ENCODE peak calls at places on chromosomes 13 and 19, in six cellular contexts. One of them, this sample, is unnamed.

GRCh38 chr13:33494596-33495214 is 209.2 kb upstream of the STARD13 start:
- DNase-seq in T-helper 9 cell: no peak
- DNase-seq in nephron progenitor cell: no peak
- DNase-seq in body of pancreas: peak
- DNase-seq in ovary: no peak
- DNase-seq in CD4-positive, alpha-beta T cell: no peak
- DNase-seq in this sample: no peak

GRCh38 chr19:4375620-4376228 is 24.6 kb downstream of the SH3GL1 start:
- DNase-seq in T-helper 9 cell: no peak
- DNase-seq in nephron progenitor cell: no peak
- DNase-seq in body of pancreas: peak
- DNase-seq in ovary: peak
- DNase-seq in CD4-positive, alpha-beta T cell: no peak
- DNase-seq in this sample: peak

GRCh38 chr19:13398780-13399726 is 107.2 kb downstream of the CACNA1A start:
- DNase-seq in T-helper 9 cell: no peak
- DNase-seq in nephron progenitor cell: no peak
- DNase-seq in body of pancreas: peak
- DNase-seq in ovary: no peak
- DNase-seq in CD4-positive, alpha-beta T cell: no peak
- DNase-seq in this sample: no peak

GRCh38 chr13:99150575-99151370 is 49.9 kb upstream of the UBAC2 start:
- DNase-seq in T-helper 9 cell: no peak
- DNase-seq in nephron progenitor cell: no peak
- DNase-seq in body of pancreas: no peak
- DNase-seq in ovary: no peak
- DNase-seq in CD4-positive, alpha-beta T cell: no peak
- DNase-seq in this sample: no peak

GRCh38 chr13:59374720-59375119 is 789.0 kb downstream of the DIAPH3 start:
- DNase-seq in T-helper 9 cell: no peak
- DNase-seq in nephron progenitor cell: no peak
- DNase-seq in body of pancreas: no peak
- DNase-seq in ovary: no peak
- DNase-seq in CD4-positive, alpha-beta T cell: no peak
- DNase-seq in this sample: no peak

GRCh38 chr13:28558126-28558525 is 63.2 kb upstream of the FLT1 start:
- DNase-seq in T-helper 9 cell: no peak
- DNase-seq in nephron progenitor cell: no peak
- DNase-seq in body of pancreas: no peak
- DNase-seq in ovary: no peak
- DNase-seq in CD4-positive, alpha-beta T cell: no peak
- DNase-seq in this sample: no peak

GRCh38 chr13:74886496-74886895 is 595.5 kb downstream of the TBC1D4 start:
- DNase-seq in T-helper 9 cell: no peak
- DNase-seq in nephron progenitor cell: no peak
- DNase-seq in body of pancreas: no peak
- DNase-seq in ovary: no peak
- DNase-seq in CD4-positive, alpha-beta T cell: no peak
- DNase-seq in this sample: no peak

GRCh38 chr19:14343286-14343685 is 38.0 kb upstream of the ADGRE5 start:
- DNase-seq in T-helper 9 cell: no peak
- DNase-seq in nephron progenitor cell: no peak
- DNase-seq in body of pancreas: no peak
- DNase-seq in ovary: no peak
- DNase-seq in CD4-positive, alpha-beta T cell: no peak
- DNase-seq in this sample: no peak

GRCh38 chr13:107373551-107373950 is 805.6 kb upstream of the ARGLU1 start:
- DNase-seq in T-helper 9 cell: no peak
- DNase-seq in nephron progenitor cell: no peak
- DNase-seq in body of pancreas: no peak
- DNase-seq in ovary: no peak
- DNase-seq in CD4-positive, alpha-beta T cell: no peak
- DNase-seq in this sample: no peak

GRCh38 chr19:56314018-56314583 is 538 bp downstream of the ZSCAN5A start:
- DNase-seq in T-helper 9 cell: no peak
- DNase-seq in nephron progenitor cell: no peak
- DNase-seq in body of pancreas: no peak
- DNase-seq in ovary: no peak
- DNase-seq in CD4-positive, alpha-beta T cell: no peak
- DNase-seq in this sample: no peak

GRCh38 chr19:723247-723646 is 14.5 kb downstream of the PALM start:
- DNase-seq in T-helper 9 cell: no peak
- DNase-seq in nephron progenitor cell: no peak
- DNase-seq in body of pancreas: no peak
- DNase-seq in ovary: no peak
- DNase-seq in CD4-positive, alpha-beta T cell: no peak
- DNase-seq in this sample: no peak

GRCh38 chr13:36130542-36131214 is 504 bp downstream of the DCLK1 start:
- DNase-seq in T-helper 9 cell: no peak
- DNase-seq in nephron progenitor cell: no peak
- DNase-seq in body of pancreas: no peak
- DNase-seq in ovary: peak
- DNase-seq in CD4-positive, alpha-beta T cell: no peak
- DNase-seq in this sample: no peak

GRCh38 chr19:19527674-19528625 is 761 bp upstream of the YJEFN3 start:
- DNase-seq in T-helper 9 cell: no peak
- DNase-seq in nephron progenitor cell: no peak
- DNase-seq in body of pancreas: no peak
- DNase-seq in ovary: no peak
- DNase-seq in CD4-positive, alpha-beta T cell: no peak
- DNase-seq in this sample: no peak

GRCh38 chr13:105333416-105333815 is 1202.0 kb downstream of the EFNB2 start:
- DNase-seq in T-helper 9 cell: no peak
- DNase-seq in nephron progenitor cell: no peak
- DNase-seq in body of pancreas: no peak
- DNase-seq in ovary: no peak
- DNase-seq in CD4-positive, alpha-beta T cell: no peak
- DNase-seq in this sample: no peak

GRCh38 chr13:110387451-110388140 is 80.5 kb downstream of the COL4A2 start:
- DNase-seq in T-helper 9 cell: no peak
- DNase-seq in nephron progenitor cell: peak
- DNase-seq in body of pancreas: no peak
- DNase-seq in ovary: peak
- DNase-seq in CD4-positive, alpha-beta T cell: no peak
- DNase-seq in this sample: peak

GRCh38 chr13:39370554-39370953 is 232.4 kb downstream of the LHFPL6 start:
- DNase-seq in T-helper 9 cell: no peak
- DNase-seq in nephron progenitor cell: no peak
- DNase-seq in body of pancreas: no peak
- DNase-seq in ovary: no peak
- DNase-seq in CD4-positive, alpha-beta T cell: no peak
- DNase-seq in this sample: no peak

GRCh38 chr19:14530005-14530348 is 583 bp downstream of the TECR start:
- DNase-seq in T-helper 9 cell: no peak
- DNase-seq in nephron progenitor cell: peak
- DNase-seq in body of pancreas: no peak
- DNase-seq in ovary: no peak
- DNase-seq in CD4-positive, alpha-beta T cell: no peak
- DNase-seq in this sample: peak

GRCh38 chr19:57171551-57172081 is 4.3 kb upstream of the DUXA start:
- DNase-seq in T-helper 9 cell: peak
- DNase-seq in nephron progenitor cell: peak
- DNase-seq in body of pancreas: peak
- DNase-seq in ovary: peak
- DNase-seq in CD4-positive, alpha-beta T cell: no peak
- DNase-seq in this sample: no peak

GRCh38 chr13:106796280-106797047 is 228.5 kb upstream of the ARGLU1 start:
- DNase-seq in T-helper 9 cell: no peak
- DNase-seq in nephron progenitor cell: no peak
- DNase-seq in body of pancreas: no peak
- DNase-seq in ovary: no peak
- DNase-seq in CD4-positive, alpha-beta T cell: no peak
- DNase-seq in this sample: no peak

GRCh38 chr13:42885325-42885724 is 103.9 kb downstream of the FAM216B start:
- DNase-seq in T-helper 9 cell: no peak
- DNase-seq in nephron progenitor cell: no peak
- DNase-seq in body of pancreas: no peak
- DNase-seq in ovary: no peak
- DNase-seq in CD4-positive, alpha-beta T cell: no peak
- DNase-seq in this sample: no peak

GRCh38 chr19:36151144-36152051 is 849 bp downstream of the COX7A1 start:
- DNase-seq in T-helper 9 cell: no peak
- DNase-seq in nephron progenitor cell: no peak
- DNase-seq in body of pancreas: peak
- DNase-seq in ovary: peak
- DNase-seq in CD4-positive, alpha-beta T cell: no peak
- DNase-seq in this sample: no peak

GRCh38 chr19:35718345-35719041 is 690 bp downstream of the KMT2B start:
- DNase-seq in T-helper 9 cell: no peak
- DNase-seq in nephron progenitor cell: peak
- DNase-seq in body of pancreas: peak
- DNase-seq in ovary: peak
- DNase-seq in CD4-positive, alpha-beta T cell: no peak
- DNase-seq in this sample: peak

GRCh38 chr19:39540333-39540673 is 342 bp upstream of the EID2 start:
- DNase-seq in T-helper 9 cell: no peak
- DNase-seq in nephron progenitor cell: no peak
- DNase-seq in body of pancreas: no peak
- DNase-seq in ovary: no peak
- DNase-seq in CD4-positive, alpha-beta T cell: no peak
- DNase-seq in this sample: no peak

GRCh38 chr13:61052175-61052574 is 363.5 kb downstream of the PCDH20 start:
- DNase-seq in T-helper 9 cell: no peak
- DNase-seq in nephron progenitor cell: no peak
- DNase-seq in body of pancreas: no peak
- DNase-seq in ovary: no peak
- DNase-seq in CD4-positive, alpha-beta T cell: no peak
- DNase-seq in this sample: no peak

GRCh38 chr13:73849292-73849691 is 284.9 kb downstream of the KLF12 start:
- DNase-seq in T-helper 9 cell: no peak
- DNase-seq in nephron progenitor cell: no peak
- DNase-seq in body of pancreas: peak
- DNase-seq in ovary: no peak
- DNase-seq in CD4-positive, alpha-beta T cell: no peak
- DNase-seq in this sample: peak

GRCh38 chr19:38557205-38557799 is 60.5 kb downstream of the MAP4K1 start:
- DNase-seq in T-helper 9 cell: peak
- DNase-seq in nephron progenitor cell: no peak
- DNase-seq in body of pancreas: no peak
- DNase-seq in ovary: no peak
- DNase-seq in CD4-positive, alpha-beta T cell: no peak
- DNase-seq in this sample: peak

GRCh38 chr19:33390120-33390907 is 16.8 kb downstream of the CEBPG start:
- DNase-seq in T-helper 9 cell: no peak
- DNase-seq in nephron progenitor cell: no peak
- DNase-seq in body of pancreas: peak
- DNase-seq in ovary: peak
- DNase-seq in CD4-positive, alpha-beta T cell: no peak
- DNase-seq in this sample: no peak

GRCh38 chr19:45467456-45468158 is at the start of gene FOSB:
- DNase-seq in T-helper 9 cell: peak
- DNase-seq in nephron progenitor cell: peak
- DNase-seq in body of pancreas: peak
- DNase-seq in ovary: peak
- DNase-seq in CD4-positive, alpha-beta T cell: peak
- DNase-seq in this sample: peak

GRCh38 chr19:33394006-33394722 is 20.7 kb downstream of the CEBPG start:
- DNase-seq in T-helper 9 cell: no peak
- DNase-seq in nephron progenitor cell: no peak
- DNase-seq in body of pancreas: no peak
- DNase-seq in ovary: peak
- DNase-seq in CD4-positive, alpha-beta T cell: no peak
- DNase-seq in this sample: no peak